ENCODE peak calls at places on chromosomes 7 and 10, in six cellular contexts. One of them, this sample, is unnamed.

GRCh38 chr10:10138685-10139084 is 879.0 kb upstream of the CELF2 start:
- DNase-seq in GM23248: peak; percentile 16
- DNase-seq in HCT116: no peak
- DNase-seq in hepatocyte: no peak
- DNase-seq in PC-3: no peak
- DNase-seq in MM.1S: peak; percentile 32
- DNase-seq in this sample: no peak

GRCh38 chr7:158261362-158262235 is 326.0 kb downstream of the PTPRN2 start:
- DNase-seq in MM.1S: no peak
- DNase-seq in GM23248: no peak
- DNase-seq in PC-3: no peak
- DNase-seq in hepatocyte: no peak
- DNase-seq in HCT116: no peak
- DNase-seq in this sample: no peak

GRCh38 chr10:2143213-2143882 is 406.0 kb upstream of the ADARB2 start:
- DNase-seq in GM23248: no peak
- DNase-seq in MM.1S: no peak
- DNase-seq in PC-3: no peak
- DNase-seq in hepatocyte: no peak
- DNase-seq in HCT116: no peak
- DNase-seq in this sample: no peak

GRCh38 chr10:112260831-112261230 is 22.4 kb upstream of the TECTB start:
- DNase-seq in HCT116: no peak
- DNase-seq in GM23248: no peak
- DNase-seq in PC-3: no peak
- DNase-seq in hepatocyte: no peak
- DNase-seq in MM.1S: no peak
- DNase-seq in this sample: no peak

GRCh38 chr7:148044173-148044572 is 546.4 kb upstream of the C7orf33 start:
- DNase-seq in GM23248: no peak
- DNase-seq in HCT116: no peak
- DNase-seq in PC-3: no peak
- DNase-seq in hepatocyte: no peak
- DNase-seq in MM.1S: no peak
- DNase-seq in this sample: no peak

GRCh38 chr7:88399036-88399435 is 92.3 kb upstream of the STEAP4 start:
- DNase-seq in HCT116: no peak
- DNase-seq in hepatocyte: no peak
- DNase-seq in MM.1S: no peak
- DNase-seq in GM23248: no peak
- DNase-seq in PC-3: no peak
- DNase-seq in this sample: no peak

GRCh38 chr10:11908991-11909390 is 85.8 kb downstream of the PROSER2 start:
- DNase-seq in hepatocyte: no peak
- DNase-seq in PC-3: no peak
- DNase-seq in GM23248: no peak
- DNase-seq in HCT116: no peak
- DNase-seq in MM.1S: no peak
- DNase-seq in this sample: no peak

GRCh38 chr7:75038508-75038907 is 35.1 kb downstream of the RCC1L start:
- DNase-seq in hepatocyte: no peak
- DNase-seq in HCT116: no peak
- DNase-seq in MM.1S: no peak
- DNase-seq in GM23248: no peak
- DNase-seq in PC-3: no peak
- DNase-seq in this sample: no peak

GRCh38 chr7:44078521-44078920 is 3.8 kb downstream of the POLM start:
- DNase-seq in PC-3: no peak
- DNase-seq in HCT116: no peak
- DNase-seq in GM23248: no peak
- DNase-seq in MM.1S: no peak
- DNase-seq in hepatocyte: no peak
- DNase-seq in this sample: no peak

GRCh38 chr10:112950714-112951348 is 784 bp downstream of the TCF7L2 start:
- DNase-seq in MM.1S: peak; percentile 18
- DNase-seq in HCT116: no peak
- DNase-seq in hepatocyte: peak; percentile 53
- DNase-seq in PC-3: peak; percentile 34
- DNase-seq in GM23248: peak; percentile 73
- DNase-seq in this sample: no peak

GRCh38 chr10:105803206-105803605 is 1162.1 kb downstream of the SORCS3 start:
- DNase-seq in HCT116: no peak
- DNase-seq in GM23248: no peak
- DNase-seq in MM.1S: no peak
- DNase-seq in hepatocyte: peak; percentile 11
- DNase-seq in PC-3: no peak
- DNase-seq in this sample: no peak

GRCh38 chr10:128751284-128751683 is 625.1 kb upstream of the MKI67 start:
- DNase-seq in HCT116: no peak
- DNase-seq in GM23248: peak; percentile 13
- DNase-seq in hepatocyte: no peak
- DNase-seq in MM.1S: no peak
- DNase-seq in PC-3: peak; percentile 32
- DNase-seq in this sample: no peak

GRCh38 chr10:124557648-124558338 is 96.2 kb downstream of the LHPP start:
- DNase-seq in hepatocyte: no peak
- DNase-seq in GM23248: no peak
- DNase-seq in PC-3: no peak
- DNase-seq in MM.1S: no peak
- DNase-seq in HCT116: no peak
- DNase-seq in this sample: no peak

GRCh38 chr10:72322280-72323058 is 32.2 kb downstream of the DNAJB12 start:
- DNase-seq in HCT116: peak; percentile 80
- DNase-seq in PC-3: no peak
- DNase-seq in GM23248: no peak
- DNase-seq in hepatocyte: peak; percentile 51
- DNase-seq in MM.1S: no peak
- DNase-seq in this sample: peak; percentile 97

GRCh38 chr7:116236020-116236630 is 25.8 kb downstream of the TES start:
- DNase-seq in GM23248: peak; percentile 77
- DNase-seq in hepatocyte: peak; percentile 65
- DNase-seq in MM.1S: peak; percentile 73
- DNase-seq in PC-3: peak; percentile 70
- DNase-seq in HCT116: no peak
- DNase-seq in this sample: no peak

GRCh38 chr7:95027181-95027872 is 119.9 kb downstream of the PPP1R9A start:
- DNase-seq in hepatocyte: no peak
- DNase-seq in PC-3: no peak
- DNase-seq in GM23248: no peak
- DNase-seq in MM.1S: no peak
- DNase-seq in HCT116: no peak
- DNase-seq in this sample: no peak

GRCh38 chr7:90834771-90835170 is 238.7 kb downstream of the CDK14 start:
- DNase-seq in GM23248: no peak
- DNase-seq in PC-3: no peak
- DNase-seq in hepatocyte: no peak
- DNase-seq in MM.1S: no peak
- DNase-seq in HCT116: no peak
- DNase-seq in this sample: no peak

GRCh38 chr7:111074772-111075152 is 16.2 kb upstream of the LRRN3 start:
- DNase-seq in HCT116: no peak
- DNase-seq in hepatocyte: no peak
- DNase-seq in PC-3: no peak
- DNase-seq in MM.1S: no peak
- DNase-seq in GM23248: no peak
- DNase-seq in this sample: no peak

GRCh38 chr10:127635882-127636281 is 86.8 kb downstream of the NPS start:
- DNase-seq in HCT116: no peak
- DNase-seq in PC-3: no peak
- DNase-seq in GM23248: no peak
- DNase-seq in hepatocyte: no peak
- DNase-seq in MM.1S: no peak
- DNase-seq in this sample: no peak

GRCh38 chr7:5685192-5685591 is 96.3 kb downstream of the RNF216 start:
- DNase-seq in HCT116: no peak
- DNase-seq in MM.1S: no peak
- DNase-seq in PC-3: no peak
- DNase-seq in hepatocyte: no peak
- DNase-seq in GM23248: no peak
- DNase-seq in this sample: no peak

GRCh38 chr10:34406463-34407138 is 408.5 kb downstream of the PARD3 start:
- DNase-seq in MM.1S: no peak
- DNase-seq in HCT116: no peak
- DNase-seq in hepatocyte: no peak
- DNase-seq in PC-3: no peak
- DNase-seq in GM23248: no peak
- DNase-seq in this sample: no peak

GRCh38 chr7:25167262-25167843 is 42.3 kb upstream of the CYCS start:
- DNase-seq in MM.1S: no peak
- DNase-seq in GM23248: no peak
- DNase-seq in HCT116: no peak
- DNase-seq in PC-3: no peak
- DNase-seq in hepatocyte: peak; percentile 14
- DNase-seq in this sample: no peak

GRCh38 chr7:140165422-140165821 is 11.4 kb downstream of the KDM7A start:
- DNase-seq in hepatocyte: no peak
- DNase-seq in MM.1S: no peak
- DNase-seq in PC-3: peak; percentile 52
- DNase-seq in HCT116: peak; percentile 35
- DNase-seq in GM23248: peak; percentile 91
- DNase-seq in this sample: no peak

GRCh38 chr7:15015545-15016314 is 113.2 kb upstream of the DGKB start:
- DNase-seq in GM23248: peak; percentile 75
- DNase-seq in HCT116: peak; percentile 87
- DNase-seq in hepatocyte: peak; percentile 91
- DNase-seq in PC-3: peak; percentile 90
- DNase-seq in MM.1S: peak; percentile 80
- DNase-seq in this sample: peak; percentile 49

GRCh38 chr7:100967292-100967863 is 2.0 kb upstream of the MUC12 start:
- DNase-seq in PC-3: no peak
- DNase-seq in hepatocyte: no peak
- DNase-seq in HCT116: no peak
- DNase-seq in MM.1S: no peak
- DNase-seq in GM23248: peak; percentile 36
- DNase-seq in this sample: no peak
- TF ChIP-seq EZH2 in PC-3: no peak
- TF ChIP-seq EZH2 in hepatocyte: no peak
- TF ChIP-seq EZH2 in HCT116: no peak
- TF ChIP-seq EZH2 in MM.1S: no peak
- TF ChIP-seq EZH2 in GM23248: no peak
- TF ChIP-seq EZH2 in this sample: peak; percentile 31

DNA sequence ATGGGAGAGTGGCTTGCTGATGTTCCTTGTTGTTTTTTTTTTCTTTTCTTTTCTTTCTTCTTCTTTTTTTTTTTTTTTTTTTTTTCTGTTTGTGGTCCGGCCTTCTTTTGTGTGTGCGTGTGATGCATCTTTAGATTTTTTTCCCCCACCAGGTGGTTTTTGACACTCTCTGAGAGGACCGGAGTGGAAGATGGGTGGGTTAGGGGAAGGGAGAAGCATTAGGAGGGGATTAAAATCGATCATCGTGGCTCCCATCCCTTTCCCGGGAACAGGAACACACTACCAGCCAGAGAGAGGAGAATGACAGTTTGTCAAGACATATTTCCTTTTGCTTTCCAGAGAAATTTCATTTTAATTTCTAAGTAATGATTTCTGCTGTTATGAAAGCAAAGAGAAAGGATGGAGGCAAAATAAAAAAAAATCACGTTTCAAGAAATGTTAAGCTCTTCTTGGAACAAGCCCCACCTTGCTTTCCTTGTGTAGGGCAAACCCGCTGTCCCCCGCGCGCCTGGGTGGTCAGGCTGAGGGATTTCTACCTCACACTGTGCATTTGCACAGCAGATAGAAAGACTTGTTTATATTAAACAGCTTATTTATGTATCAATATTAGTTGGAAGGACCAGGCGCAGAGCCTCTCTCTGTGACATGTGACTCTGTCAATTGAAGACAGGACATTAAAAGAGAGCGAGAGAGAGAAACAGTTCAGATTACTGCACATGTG is 2.2 kb downstream of the ADRB1 start:
- DNase-seq in GM23248: no peak
- DNase-seq in MM.1S: no peak
- DNase-seq in PC-3: no peak
- DNase-seq in hepatocyte: no peak
- DNase-seq in HCT116: no peak
- DNase-seq in this sample: no peak
- TF ChIP-seq EZH2 in GM23248: no peak
- TF ChIP-seq EZH2 in MM.1S: no peak
- TF ChIP-seq EZH2 in PC-3: no peak
- TF ChIP-seq EZH2 in hepatocyte: no peak
- TF ChIP-seq EZH2 in HCT116: no peak
- TF ChIP-seq EZH2 in this sample: no peak

GRCh38 chr7:50792342-50793114 is 9.8 kb upstream of the GRB10 start:
- DNase-seq in PC-3: peak; percentile 36
- DNase-seq in HCT116: no peak
- DNase-seq in hepatocyte: peak; percentile 68
- DNase-seq in MM.1S: no peak
- DNase-seq in GM23248: peak; percentile 69
- DNase-seq in this sample: no peak

GRCh38 chr7:50793115-50793946 is 10.6 kb upstream of the GRB10 start:
- DNase-seq in hepatocyte: peak; percentile 84
- DNase-seq in MM.1S: peak; percentile 11
- DNase-seq in PC-3: peak; percentile 61
- DNase-seq in HCT116: no peak
- DNase-seq in GM23248: peak; percentile 75
- DNase-seq in this sample: no peak

GRCh38 chr7:50795253-50795652 is 12.6 kb upstream of the GRB10 start:
- DNase-seq in hepatocyte: no peak
- DNase-seq in PC-3: no peak
- DNase-seq in MM.1S: no peak
- DNase-seq in GM23248: no peak
- DNase-seq in HCT116: no peak
- DNase-seq in this sample: no peak

GRCh38 chr7:50795831-50796230 is 13.1 kb upstream of the GRB10 start:
- DNase-seq in PC-3: peak; percentile 40
- DNase-seq in GM23248: no peak
- DNase-seq in HCT116: no peak
- DNase-seq in hepatocyte: no peak
- DNase-seq in MM.1S: no peak
- DNase-seq in this sample: no peak

DNA sequence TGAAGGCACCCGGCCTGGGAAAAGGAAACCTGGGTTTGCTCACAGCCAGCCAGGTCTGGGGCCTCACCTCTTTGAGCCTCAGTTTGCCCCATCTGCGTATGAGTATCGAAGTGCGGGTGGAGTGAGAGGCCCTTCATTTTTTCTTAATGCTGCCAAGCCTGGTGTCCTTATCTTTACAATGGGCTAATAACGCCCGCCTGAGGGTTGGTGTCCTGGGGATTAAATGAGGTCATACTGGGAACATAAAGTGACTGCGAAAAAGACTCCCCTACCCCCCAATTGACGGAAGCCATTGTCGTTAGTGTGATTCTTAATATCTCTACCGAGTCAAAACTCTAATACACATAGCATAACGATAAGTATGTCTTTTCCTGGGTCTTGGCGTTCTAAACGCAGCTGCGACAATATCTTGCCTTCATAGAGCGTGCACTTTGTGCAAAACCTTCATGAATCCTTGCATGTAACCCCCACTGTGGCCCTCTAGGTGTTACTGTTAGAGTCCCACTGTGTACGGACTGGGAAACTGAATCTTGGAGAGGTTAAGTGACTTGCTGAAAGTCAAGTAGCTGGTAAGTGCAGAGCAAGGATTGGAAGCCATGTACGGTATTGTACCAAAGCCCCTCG is 11.4 kb upstream of the GRB10 start:
- DNase-seq in hepatocyte: no peak
- DNase-seq in HCT116: no peak
- DNase-seq in MM.1S: no peak
- DNase-seq in PC-3: no peak
- DNase-seq in GM23248: no peak
- DNase-seq in this sample: no peak
- TF ChIP-seq EZH2 in hepatocyte: no peak
- TF ChIP-seq EZH2 in HCT116: no peak
- TF ChIP-seq EZH2 in MM.1S: no peak
- TF ChIP-seq EZH2 in PC-3: no peak
- TF ChIP-seq EZH2 in GM23248: no peak
- TF ChIP-seq EZH2 in this sample: no peak

GRCh38 chr10:75397571-75397921 is 4.0 kb downstream of the ZNF503 start:
- DNase-seq in MM.1S: no peak
- DNase-seq in hepatocyte: no peak
- DNase-seq in PC-3: peak; percentile 69
- DNase-seq in GM23248: peak; percentile 60
- DNase-seq in HCT116: no peak
- DNase-seq in this sample: no peak
- TF ChIP-seq EZH2 in MM.1S: no peak
- TF ChIP-seq EZH2 in hepatocyte: no peak
- TF ChIP-seq EZH2 in PC-3: peak; percentile 96
- TF ChIP-seq EZH2 in GM23248: no peak
- TF ChIP-seq EZH2 in HCT116: no peak
- TF ChIP-seq EZH2 in this sample: no peak

This sample was measured in keratinocyte.